ENCODE peak calls at places on chromosomes 11 and 22, in eight cellular contexts. One of them, this sample, is unnamed.

GRCh38 chr11:68314886-68315580 is 2.6 kb downstream of the LRP5 start:
- DNase-seq in endothelial cell of umbilical vein: peak
- DNase-seq in SK-N-SH: peak
- DNase-seq in HCT116: peak
- DNase-seq in HepG2: peak
- DNase-seq in GM12878: no peak
- DNase-seq in K562: peak
- DNase-seq in H1: no peak
- DNase-seq in this sample: no peak

GRCh38 chr11:45809456-45810395 is 4.8 kb downstream of the SLC35C1 start:
- DNase-seq in GM12878: no peak
- DNase-seq in K562: no peak
- DNase-seq in SK-N-SH: no peak
- DNase-seq in HepG2: no peak
- DNase-seq in H1: no peak
- DNase-seq in HCT116: no peak
- DNase-seq in endothelial cell of umbilical vein: no peak
- DNase-seq in this sample: no peak

GRCh38 chr11:269146-269890 is 8.9 kb upstream of the NLRP6 start:
- DNase-seq in K562: peak
- DNase-seq in GM12878: peak
- DNase-seq in H1: no peak
- DNase-seq in HepG2: peak
- DNase-seq in SK-N-SH: no peak
- DNase-seq in endothelial cell of umbilical vein: no peak
- DNase-seq in HCT116: no peak
- DNase-seq in this sample: peak

GRCh38 chr11:19344661-19345518 is 104.1 kb upstream of the E2F8 start:
- DNase-seq in H1: no peak
- DNase-seq in K562: no peak
- DNase-seq in SK-N-SH: peak
- DNase-seq in HepG2: no peak
- DNase-seq in HCT116: no peak
- DNase-seq in endothelial cell of umbilical vein: peak
- DNase-seq in GM12878: no peak
- DNase-seq in this sample: peak

GRCh38 chr11:127994736-127995135 is 592.6 kb downstream of the ETS1 start:
- DNase-seq in H1: no peak
- DNase-seq in GM12878: no peak
- DNase-seq in endothelial cell of umbilical vein: no peak
- DNase-seq in HCT116: no peak
- DNase-seq in K562: no peak
- DNase-seq in SK-N-SH: no peak
- DNase-seq in HepG2: no peak
- DNase-seq in this sample: no peak

GRCh38 chr11:112718483-112718882 is 242.7 kb upstream of the NCAM1 start:
- DNase-seq in GM12878: no peak
- DNase-seq in K562: no peak
- DNase-seq in endothelial cell of umbilical vein: no peak
- DNase-seq in SK-N-SH: no peak
- DNase-seq in H1: no peak
- DNase-seq in HepG2: no peak
- DNase-seq in HCT116: no peak
- DNase-seq in this sample: no peak

GRCh38 chr11:10646005-10646404 is 47.5 kb downstream of the IRAG1 start:
- DNase-seq in endothelial cell of umbilical vein: peak
- DNase-seq in HepG2: no peak
- DNase-seq in GM12878: no peak
- DNase-seq in K562: no peak
- DNase-seq in SK-N-SH: no peak
- DNase-seq in H1: no peak
- DNase-seq in HCT116: no peak
- DNase-seq in this sample: no peak

GRCh38 chr11:111612211-111612610 is 10.0 kb downstream of the SIK2 start:
- DNase-seq in H1: no peak
- DNase-seq in GM12878: no peak
- DNase-seq in K562: no peak
- DNase-seq in endothelial cell of umbilical vein: no peak
- DNase-seq in HCT116: no peak
- DNase-seq in SK-N-SH: no peak
- DNase-seq in HepG2: no peak
- DNase-seq in this sample: no peak

GRCh38 chr11:112320668-112321067 is 60.0 kb upstream of the PLET1 start:
- DNase-seq in HCT116: no peak
- DNase-seq in K562: no peak
- DNase-seq in SK-N-SH: no peak
- DNase-seq in endothelial cell of umbilical vein: peak
- DNase-seq in GM12878: no peak
- DNase-seq in H1: no peak
- DNase-seq in HepG2: peak
- DNase-seq in this sample: no peak

GRCh38 chr11:36385121-36385530 is 89.0 kb downstream of the PRR5L start:
- DNase-seq in GM12878: no peak
- DNase-seq in HCT116: no peak
- DNase-seq in H1: no peak
- DNase-seq in K562: no peak
- DNase-seq in endothelial cell of umbilical vein: no peak
- DNase-seq in SK-N-SH: no peak
- DNase-seq in HepG2: no peak
- DNase-seq in this sample: no peak

GRCh38 chr11:34840736-34841386 is 75.3 kb downstream of the APIP start:
- DNase-seq in HepG2: peak
- DNase-seq in H1: no peak
- DNase-seq in HCT116: peak
- DNase-seq in K562: peak
- DNase-seq in SK-N-SH: peak
- DNase-seq in GM12878: no peak
- DNase-seq in endothelial cell of umbilical vein: peak
- DNase-seq in this sample: peak

GRCh38 chr11:62931501-62932278 is 10.5 kb upstream of the CHRM1 start:
- DNase-seq in K562: no peak
- DNase-seq in HepG2: no peak
- DNase-seq in endothelial cell of umbilical vein: no peak
- DNase-seq in SK-N-SH: no peak
- DNase-seq in GM12878: no peak
- DNase-seq in H1: no peak
- DNase-seq in HCT116: no peak
- DNase-seq in this sample: no peak

DNA sequence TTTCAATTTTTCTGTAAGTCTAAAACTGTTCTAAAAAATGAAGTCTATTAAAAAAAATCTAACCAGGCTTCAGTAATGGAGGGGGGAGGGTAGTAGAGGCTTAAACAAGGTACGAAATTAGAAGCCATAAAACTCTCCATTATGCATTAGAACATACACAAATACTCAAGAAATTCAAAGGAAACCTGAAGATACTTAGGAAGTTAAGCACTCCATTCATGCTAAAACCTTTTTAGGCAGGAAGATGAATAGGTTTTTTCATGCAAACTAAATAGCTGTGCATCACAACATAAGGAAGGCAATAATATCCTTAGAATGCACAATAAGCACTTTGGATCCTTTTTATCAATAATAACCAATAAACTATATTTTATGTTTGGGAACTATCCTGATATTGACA is 2.4 kb downstream of the RAB6A start:
- DNase-seq in H1: no peak
- DNase-seq in HepG2: no peak
- DNase-seq in GM12878: no peak
- DNase-seq in endothelial cell of umbilical vein: no peak
- DNase-seq in HCT116: no peak
- DNase-seq in SK-N-SH: no peak
- DNase-seq in K562: no peak
- DNase-seq in this sample: no peak
- H3K4me2 ChIP-seq in H1: peak
- H3K4me2 ChIP-seq in HepG2: peak
- H3K4me2 ChIP-seq in GM12878: peak
- H3K4me2 ChIP-seq in endothelial cell of umbilical vein: peak
- H3K4me2 ChIP-seq in HCT116: peak
- H3K4me2 ChIP-seq in SK-N-SH: peak
- H3K4me2 ChIP-seq in K562: peak
- H3K4me2 ChIP-seq in this sample: peak

DNA sequence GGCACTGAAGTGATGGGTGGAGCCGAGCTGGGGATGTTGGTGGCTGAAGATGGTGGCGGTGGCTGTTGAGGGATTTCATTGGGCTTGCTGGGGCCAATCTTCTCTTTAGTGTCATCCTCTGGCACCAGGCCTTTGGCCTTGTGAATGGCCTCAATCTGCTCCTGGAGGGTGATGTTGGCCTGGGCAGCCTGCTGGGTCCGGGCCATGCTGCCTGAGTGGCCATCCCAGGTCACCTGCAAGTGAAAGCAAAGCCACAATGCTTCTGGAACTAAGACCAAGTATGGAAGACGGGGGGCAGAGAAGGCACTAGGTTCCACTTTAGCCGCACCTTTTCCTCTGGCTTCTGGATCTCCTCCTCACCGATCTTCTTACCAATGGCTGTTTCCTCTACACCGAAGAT is 12.1 kb upstream of the TBC1D10A start:
- DNase-seq in SK-N-SH: no peak
- DNase-seq in HCT116: no peak
- DNase-seq in endothelial cell of umbilical vein: no peak
- DNase-seq in K562: no peak
- DNase-seq in HepG2: no peak
- DNase-seq in GM12878: no peak
- DNase-seq in H1: no peak
- DNase-seq in this sample: no peak
- TF ChIP-seq POLR2AphosphoS5 in SK-N-SH: no peak
- TF ChIP-seq POLR2AphosphoS5 in HCT116: no peak
- TF ChIP-seq POLR2AphosphoS5 in endothelial cell of umbilical vein: no peak
- TF ChIP-seq POLR2AphosphoS5 in K562: no peak
- TF ChIP-seq POLR2AphosphoS5 in HepG2: no peak
- TF ChIP-seq POLR2AphosphoS5 in GM12878: no peak
- TF ChIP-seq POLR2AphosphoS5 in H1: no peak
- TF ChIP-seq POLR2AphosphoS5 in this sample: no peak

GRCh38 chr22:42716221-42716620 is 4.4 kb downstream of the A4GALT start:
- DNase-seq in endothelial cell of umbilical vein: no peak
- DNase-seq in GM12878: peak
- DNase-seq in HepG2: no peak
- DNase-seq in HCT116: no peak
- DNase-seq in H1: no peak
- DNase-seq in SK-N-SH: no peak
- DNase-seq in K562: no peak
- DNase-seq in this sample: no peak
- H3K4me2 ChIP-seq in endothelial cell of umbilical vein: no peak
- H3K4me2 ChIP-seq in GM12878: peak
- H3K4me2 ChIP-seq in HepG2: no peak
- H3K4me2 ChIP-seq in HCT116: no peak
- H3K4me2 ChIP-seq in H1: no peak
- H3K4me2 ChIP-seq in SK-N-SH: no peak
- H3K4me2 ChIP-seq in K562: no peak
- H3K4me2 ChIP-seq in this sample: no peak

DNA sequence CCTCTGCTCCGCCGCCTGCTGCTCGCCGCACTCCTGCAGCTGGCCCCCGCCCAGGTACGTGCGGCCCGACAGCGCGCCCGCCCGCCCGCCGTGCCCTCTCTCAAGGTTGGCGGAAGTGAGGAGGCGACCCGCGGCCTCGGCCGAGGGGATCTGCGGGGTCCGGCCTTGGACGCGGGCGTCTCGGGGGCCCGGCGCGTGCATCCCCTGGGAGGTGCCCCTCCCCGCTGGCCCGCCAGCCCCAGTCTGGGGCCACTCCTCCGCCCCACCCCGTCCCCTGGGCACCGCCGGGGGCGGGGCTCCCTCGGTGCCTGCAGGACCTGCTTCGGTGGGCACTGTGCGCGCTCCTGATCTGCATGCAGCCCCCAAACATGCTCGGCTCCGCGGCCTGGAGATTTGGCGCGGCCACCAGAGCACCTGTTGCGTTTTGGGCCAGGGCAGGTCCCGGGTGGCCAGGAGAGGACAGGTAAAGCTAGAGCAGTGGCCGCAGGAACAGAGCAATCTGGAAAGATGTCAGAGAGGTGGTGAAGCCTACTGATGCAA is 526 bp downstream of the VEGFB start:
- DNase-seq in SK-N-SH: peak
- DNase-seq in K562: peak
- DNase-seq in H1: no peak
- DNase-seq in HepG2: no peak
- DNase-seq in HCT116: no peak
- DNase-seq in GM12878: no peak
- DNase-seq in endothelial cell of umbilical vein: no peak
- DNase-seq in this sample: peak
- TF ChIP-seq POLR2AphosphoS5 in SK-N-SH: peak
- TF ChIP-seq POLR2AphosphoS5 in K562: no peak
- TF ChIP-seq POLR2AphosphoS5 in H1: no peak
- TF ChIP-seq POLR2AphosphoS5 in HepG2: no peak
- TF ChIP-seq POLR2AphosphoS5 in HCT116: peak
- TF ChIP-seq POLR2AphosphoS5 in GM12878: no peak
- TF ChIP-seq POLR2AphosphoS5 in endothelial cell of umbilical vein: no peak
- TF ChIP-seq POLR2AphosphoS5 in this sample: peak

GRCh38 chr11:94149435-94149834 is 20.8 kb downstream of the PANX1 start:
- DNase-seq in SK-N-SH: no peak
- DNase-seq in HCT116: no peak
- DNase-seq in GM12878: no peak
- DNase-seq in endothelial cell of umbilical vein: peak
- DNase-seq in H1: no peak
- DNase-seq in HepG2: no peak
- DNase-seq in K562: no peak
- DNase-seq in this sample: no peak
- H3K4me2 ChIP-seq in SK-N-SH: peak
- H3K4me2 ChIP-seq in HCT116: no peak
- H3K4me2 ChIP-seq in GM12878: no peak
- H3K4me2 ChIP-seq in endothelial cell of umbilical vein: peak
- H3K4me2 ChIP-seq in H1: no peak
- H3K4me2 ChIP-seq in HepG2: no peak
- H3K4me2 ChIP-seq in K562: no peak
- H3K4me2 ChIP-seq in this sample: no peak

GRCh38 chr11:12100886-12101285 is 9.5 kb upstream of the MICAL2 start:
- DNase-seq in H1: no peak
- DNase-seq in GM12878: no peak
- DNase-seq in K562: no peak
- DNase-seq in SK-N-SH: no peak
- DNase-seq in HCT116: no peak
- DNase-seq in endothelial cell of umbilical vein: no peak
- DNase-seq in HepG2: no peak
- DNase-seq in this sample: no peak
- TF ChIP-seq POLR2AphosphoS5 in H1: no peak
- TF ChIP-seq POLR2AphosphoS5 in GM12878: no peak
- TF ChIP-seq POLR2AphosphoS5 in K562: no peak
- TF ChIP-seq POLR2AphosphoS5 in SK-N-SH: no peak
- TF ChIP-seq POLR2AphosphoS5 in HCT116: no peak
- TF ChIP-seq POLR2AphosphoS5 in endothelial cell of umbilical vein: no peak
- TF ChIP-seq POLR2AphosphoS5 in HepG2: no peak
- TF ChIP-seq POLR2AphosphoS5 in this sample: no peak

GRCh38 chr11:83174008-83174407 is 17.1 kb downstream of the PCF11 start:
- DNase-seq in K562: no peak
- DNase-seq in SK-N-SH: no peak
- DNase-seq in HCT116: no peak
- DNase-seq in H1: no peak
- DNase-seq in HepG2: no peak
- DNase-seq in endothelial cell of umbilical vein: no peak
- DNase-seq in GM12878: no peak
- DNase-seq in this sample: no peak
- H3K4me2 ChIP-seq in K562: no peak
- H3K4me2 ChIP-seq in SK-N-SH: no peak
- H3K4me2 ChIP-seq in HCT116: no peak
- H3K4me2 ChIP-seq in H1: no peak
- H3K4me2 ChIP-seq in HepG2: no peak
- H3K4me2 ChIP-seq in endothelial cell of umbilical vein: no peak
- H3K4me2 ChIP-seq in GM12878: no peak
- H3K4me2 ChIP-seq in this sample: no peak

GRCh38 chr11:64271339-64272132 is 12.9 kb downstream of the BAD start:
- DNase-seq in SK-N-SH: peak
- DNase-seq in H1: peak
- DNase-seq in K562: peak
- DNase-seq in GM12878: peak
- DNase-seq in HepG2: peak
- DNase-seq in endothelial cell of umbilical vein: peak
- DNase-seq in HCT116: no peak
- DNase-seq in this sample: peak
- TF ChIP-seq POLR2AphosphoS5 in SK-N-SH: peak
- TF ChIP-seq POLR2AphosphoS5 in H1: no peak
- TF ChIP-seq POLR2AphosphoS5 in K562: peak
- TF ChIP-seq POLR2AphosphoS5 in GM12878: peak
- TF ChIP-seq POLR2AphosphoS5 in HepG2: peak
- TF ChIP-seq POLR2AphosphoS5 in endothelial cell of umbilical vein: peak
- TF ChIP-seq POLR2AphosphoS5 in HCT116: no peak
- TF ChIP-seq POLR2AphosphoS5 in this sample: peak

This sample was measured in GM23338.